ENCODE peak calls at places on chromosomes 12 and 14, in five cellular contexts. V is RWPE1, U is tibial artery, Q is body of pancreas, C is Panc1. M is an unnamed sample.

GRCh38 chr12:109115758-109116610 is at the start of gene ACACB:
- DNase-seq in C (no peak), V (no peak), Q (peak; percentile 94), U (peak; percentile 78), M (no peak)

GRCh38 chr12:1332327-1332726 is 262.1 kb downstream of the FBXL14 start:
- DNase-seq in C (no peak), U (no peak), V (peak; percentile 43), Q (peak; percentile 60), M (peak; percentile 72)

GRCh38 chr12:27523305-27523641 is 733 bp upstream of the PPFIBP1 start:
- DNase-seq in C (no peak), V (no peak), Q (no peak), U (no peak), M (no peak)

GRCh38 chr12:127272864-127273263 is 994.1 kb upstream of the TMEM132C start:
- DNase-seq in V (peak; percentile 19), U (no peak), Q (no peak), C (no peak), M (peak; percentile 95)

GRCh38 chr12:122947352-122947792 is 18.9 kb downstream of the ABCB9 start:
- DNase-seq in U (peak; percentile 80), Q (peak; percentile 66), C (no peak), V (no peak), M (peak; percentile 30)

GRCh38 chr14:74244115-74244514 is 4.9 kb downstream of the VSX2 start:
- DNase-seq in U (no peak), V (no peak), Q (no peak), C (no peak), M (no peak)

GRCh38 chr14:56143025-56143424 is 24.8 kb downstream of the PELI2 start:
- DNase-seq in C (no peak), U (no peak), Q (no peak), V (no peak), M (no peak)

GRCh38 chr14:31326111-31326510 is 94.2 kb downstream of the HEATR5A start:
- DNase-seq in Q (no peak), U (no peak), C (peak; percentile 2), V (no peak), M (peak; percentile 46)

GRCh38 chr14:38947343-38947742 is 155.7 kb downstream of the SEC23A start:
- DNase-seq in C (no peak), U (no peak), V (no peak), Q (no peak), M (no peak)

GRCh38 chr12:4203772-4204376 is 69.7 kb upstream of the CCND2 start:
- DNase-seq in Q (no peak), V (no peak), C (no peak), U (no peak), M (no peak)

GRCh38 chr12:69644516-69644915 is 33.8 kb upstream of the LRRC10 start:
- DNase-seq in Q (no peak), V (no peak), U (no peak), C (no peak), M (no peak)

GRCh38 chr14:101134851-101135486 is 231.4 kb upstream of the RTL1 start:
- DNase-seq in C (no peak), V (no peak), Q (no peak), U (no peak), M (no peak)

GRCh38 chr14:21528381-21529348 is 2.5 kb upstream of the SALL2 start:
- DNase-seq in V (no peak), C (no peak), U (no peak), Q (no peak), M (no peak)

GRCh38 chr12:60257063-60257462 is 661.2 kb downstream of the SLC16A7 start:
- DNase-seq in U (no peak), Q (no peak), V (peak; percentile 33), C (peak; percentile 43), M (peak; percentile 83)

GRCh38 chr14:59161571-59162175 is 26.8 kb upstream of the DAAM1 start:
- DNase-seq in V (peak; percentile 19), Q (no peak), U (peak; percentile 68), C (no peak), M (peak; percentile 74)

GRCh38 chr14:65333926-65334687 is 78.4 kb upstream of the FUT8 start:
- DNase-seq in Q (no peak), C (no peak), V (no peak), U (no peak), M (no peak)

GRCh38 chr12:15830538-15830937 is 41.4 kb upstream of the EPS8 start:
- DNase-seq in U (no peak), V (no peak), C (no peak), Q (no peak), M (peak; percentile 33)

GRCh38 chr12:100545092-100545491 is 28.4 kb upstream of the GAS2L3 start:
- DNase-seq in U (no peak), V (no peak), Q (no peak), C (no peak), M (no peak)

GRCh38 chr14:106235356-106236159 is 709.2 kb downstream of the TMEM121 start:
- DNase-seq in Q (no peak), C (no peak), U (no peak), V (no peak), M (no peak)

GRCh38 chr12:132422057-132423043 is 67.6 kb upstream of the FBRSL1 start:
- DNase-seq in V (no peak), U (no peak), Q (no peak), C (no peak), M (no peak)

GRCh38 chr14:71130491-71131179 is 223.4 kb downstream of the PCNX1 start:
- DNase-seq in V (no peak), U (no peak), C (no peak), Q (no peak), M (peak; percentile 57)

GRCh38 chr14:34262511-34262910 is 199.5 kb downstream of the SPTSSA start:
- DNase-seq in U (no peak), Q (no peak), C (no peak), V (no peak), M (no peak)

GRCh38 chr14:92923744-92924103 is 774 bp downstream of the CHGA start:
- DNase-seq in Q (no peak), C (no peak), U (no peak), V (no peak), M (no peak)

GRCh38 chr12:67025543-67026114 is 243.5 kb upstream of the CAND1 start:
- DNase-seq in U (no peak), C (peak; percentile 24), Q (peak; percentile 20), V (peak; percentile 80), M (peak; percentile 38)

GRCh38 chr12:93050026-93050747 is 121.1 kb upstream of the EEA1 start:
- DNase-seq in Q (no peak), C (no peak), U (no peak), V (peak; percentile 14), M (peak; percentile 51)

GRCh38 chr14:86865934-86866333 is 1127.0 kb downstream of the GALC start:
- DNase-seq in Q (no peak), C (no peak), V (no peak), U (no peak), M (no peak)
- TF ChIP-seq CTCF in Q (no peak), C (no peak), V (no peak), U (no peak), M (no peak)

GRCh38 chr12:94507455-94507854 is 47.8 kb upstream of the CEP83 start:
- DNase-seq in C (no peak), U (no peak), Q (no peak), V (no peak), M (no peak)
- TF ChIP-seq CTCF in C (no peak), U (no peak), Q (no peak), V (no peak), M (no peak)

GRCh38 chr14:35385042-35385839 is 19.3 kb downstream of the NFKBIA start:
- DNase-seq in V (no peak), U (peak; percentile 97), Q (peak; percentile 75), C (no peak), M (peak; percentile 44)

GRCh38 chr14:35387209-35387608 is 17.3 kb downstream of the NFKBIA start:
- DNase-seq in V (no peak), Q (no peak), C (no peak), U (no peak), M (no peak)

GRCh38 chr14:35383569-35384385 is 20.8 kb downstream of the NFKBIA start:
- DNase-seq in Q (no peak), U (no peak), C (no peak), V (no peak), M (no peak)

GRCh38 chr14:35386673-35387125 is 17.9 kb downstream of the NFKBIA start:
- DNase-seq in C (no peak), V (no peak), U (no peak), Q (no peak), M (no peak)

GRCh38 chr14:35384386-35385041 is 20.0 kb downstream of the NFKBIA start:
- DNase-seq in U (peak; percentile 91), Q (no peak), C (no peak), V (no peak), M (peak; percentile 50)
- TF ChIP-seq CTCF in U (peak; percentile 10), Q (no peak), C (no peak), V (no peak), M (no peak)

DNA sequence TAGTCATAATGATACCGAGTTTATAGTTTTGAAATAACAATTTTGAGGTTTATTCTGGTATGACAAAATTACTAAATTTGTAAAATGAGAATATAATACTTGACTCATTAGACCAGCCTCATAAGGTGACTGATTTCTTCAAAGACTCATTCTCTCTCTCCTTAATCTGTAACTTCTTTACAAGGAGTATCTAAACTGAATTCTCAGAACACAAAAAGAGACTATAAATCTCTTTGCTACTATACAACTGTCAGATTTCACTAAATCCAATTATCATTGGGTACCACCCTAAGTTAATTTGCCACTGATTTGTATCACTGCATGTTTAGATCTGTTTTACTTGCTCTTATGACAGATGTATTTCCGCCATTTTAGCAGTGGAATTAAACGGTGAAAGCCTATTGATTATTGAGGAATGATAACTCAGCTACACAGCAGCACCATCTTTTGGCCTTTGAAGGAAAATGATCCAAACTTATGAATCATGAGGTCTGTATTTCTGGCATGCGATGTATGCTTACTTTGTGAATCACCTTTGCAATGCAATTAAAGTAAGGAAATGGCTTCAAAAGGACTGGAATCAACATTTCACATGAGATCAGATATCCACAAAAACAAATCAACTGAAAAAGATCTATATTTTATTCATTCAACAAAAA is 161.2 kb downstream of the RERGL start:
- DNase-seq in V (peak; percentile 57), Q (no peak), C (peak; percentile 90), U (no peak), M (peak; percentile 91)
- TF ChIP-seq CTCF in V (no peak), Q (no peak), C (peak; percentile 39), U (no peak), M (peak; percentile 30)

GRCh38 chr12:48933664-48934311 is 8.5 kb upstream of the FKBP11 start:
- DNase-seq in Q (no peak), U (no peak), C (no peak), V (no peak), M (no peak)

GRCh38 chr12:48937170-48937569 is 11.9 kb upstream of the FKBP11 start:
- DNase-seq in C (no peak), V (no peak), U (no peak), Q (no peak), M (no peak)

GRCh38 chr12:48932878-48933277 is 7.6 kb upstream of the FKBP11 start:
- DNase-seq in U (no peak), Q (no peak), V (no peak), C (no peak), M (no peak)

GRCh38 chr12:48936379-48936979 is 11.2 kb upstream of the FKBP11 start:
- DNase-seq in V (peak; percentile 72), C (no peak), U (peak; percentile 76), Q (peak; percentile 74), M (peak; percentile 48)

GRCh38 chr12:48934312-48934706 is 9.0 kb upstream of the FKBP11 start:
- DNase-seq in Q (no peak), U (no peak), C (no peak), V (peak; percentile 15), M (no peak)
- TF ChIP-seq CTCF in Q (no peak), U (no peak), C (peak; percentile 52), V (peak; percentile 36), M (peak; percentile 22)

M was measured in bronchial epithelial cell.